ENCODE peak calls at places on chromosomes 16 and 17, in eight cellular contexts. P is AG04450; D is CD4-positive, alpha-beta memory T cell; L is neural progenitor cell; N is heart left ventricle; K is aorta; G is CD8-positive, alpha-beta T cell; X is tibial nerve. F is an unnamed sample.

GRCh38 chr16:88936913-88937666 is 39.9 kb downstream of the CBFA2T3 start:
- DNase-seq in K (no peak), D (no peak), P (no peak), G (no peak), N (no peak), X (no peak), L (no peak), F (no peak)

GRCh38 chr16:11691235-11691634 is 23.0 kb downstream of the SNN start:
- DNase-seq in K (no peak), L (no peak), N (no peak), D (no peak), P (no peak), X (no peak), G (no peak), F (no peak)

GRCh38 chr16:70635356-70636016 is 10.9 kb upstream of the IL34 start:
- DNase-seq in K (peak; percentile 65), D (no peak), L (peak; percentile 93), P (peak; percentile 51), G (no peak), N (peak; percentile 42), X (peak; percentile 58), F (peak; percentile 35)

GRCh38 chr17:77729587-77729986 is 228.9 kb upstream of the TNRC6C start:
- DNase-seq in N (no peak), X (no peak), D (no peak), L (no peak), G (no peak), P (no peak), K (no peak), F (no peak)

GRCh38 chr17:74442670-74443515 is 11.0 kb downstream of the GPRC5C start:
- DNase-seq in D (no peak), N (peak; percentile 95), P (no peak), K (peak; percentile 90), L (peak; percentile 46), X (peak; percentile 87), G (no peak), F (peak; percentile 72)

GRCh38 chr17:31743767-31744166 is 115.3 kb downstream of the COPRS start:
- DNase-seq in D (no peak), L (peak; percentile 34), X (no peak), K (no peak), P (no peak), N (no peak), G (no peak), F (peak; percentile 65)

GRCh38 chr17:72424505-72425117 is 303.8 kb downstream of the SOX9 start:
- DNase-seq in N (no peak), X (no peak), K (no peak), L (no peak), P (no peak), G (no peak), D (no peak), F (no peak)

GRCh38 chr17:68591583-68591982 is 9.6 kb downstream of the FAM20A start:
- DNase-seq in P (no peak), X (no peak), K (no peak), G (no peak), L (peak; percentile 38), N (peak; percentile 41), D (no peak), F (no peak)

GRCh38 chr16:85366031-85366763 is 246.9 kb upstream of the GSE1 start:
- DNase-seq in P (no peak), N (no peak), L (peak; percentile 70), G (no peak), X (no peak), D (no peak), K (no peak), F (no peak)

GRCh38 chr16:62035115-62036092 is 834 bp downstream of the CDH8 start:
- DNase-seq in K (no peak), D (no peak), N (no peak), P (no peak), L (peak; percentile 89), G (no peak), X (no peak), F (no peak)

GRCh38 chr16:3946604-3947180 is 66.2 kb upstream of the CREBBP start:
- DNase-seq in G (no peak), K (no peak), D (no peak), P (no peak), N (no peak), L (no peak), X (no peak), F (no peak)

GRCh38 chr17:71441098-71441497 is 679.7 kb upstream of the SOX9 start:
- DNase-seq in L (no peak), K (no peak), P (peak; percentile 57), X (no peak), N (no peak), G (no peak), D (no peak), F (peak; percentile 79)

GRCh38 chr17:16215002-16215272 is 397 bp downstream of the NCOR1 start:
- DNase-seq in D (no peak), N (peak; percentile 57), L (peak; percentile 75), P (no peak), G (no peak), K (no peak), X (no peak), F (peak; percentile 41)

GRCh38 chr17:59466943-59467801 is 98.2 kb upstream of the DHX40 start:
- DNase-seq in D (no peak), G (no peak), N (no peak), P (no peak), K (no peak), L (peak; percentile 19), X (no peak), F (no peak)

GRCh38 chr17:17073006-17073626 is 30.9 kb downstream of the MPRIP start:
- DNase-seq in K (peak; percentile 33), D (no peak), L (no peak), N (peak; percentile 30), G (no peak), P (no peak), X (no peak), F (no peak)

GRCh38 chr16:53781023-53781605 is 77.2 kb downstream of the FTO start:
- DNase-seq in N (no peak), D (no peak), G (no peak), K (no peak), P (no peak), L (no peak), X (no peak), F (peak; percentile 39)

GRCh38 chr17:40317880-40318834 is 9.2 kb downstream of the RARA start:
- DNase-seq in K (peak; percentile 97), N (peak; percentile 98), G (peak; percentile 88), D (peak; percentile 91), L (peak; percentile 98), P (peak; percentile 90), X (peak; percentile 98), F (peak; percentile 97)

GRCh38 chr16:28166394-28167208 is 45.2 kb downstream of the XPO6 start:
- DNase-seq in G (no peak), X (no peak), D (no peak), L (no peak), P (no peak), N (no peak), K (no peak), F (no peak)

GRCh38 chr17:80720624-80721577 is 176.3 kb downstream of the RPTOR start:
- DNase-seq in N (no peak), D (peak; percentile 53), K (no peak), P (no peak), G (peak; percentile 48), X (no peak), L (no peak), F (no peak)

GRCh38 chr17:20992987-20993862 is 49.6 kb downstream of the USP22 start:
- DNase-seq in X (peak; percentile 43), D (peak; percentile 59), N (no peak), G (peak; percentile 32), K (peak; percentile 72), L (peak; percentile 85), P (peak; percentile 48), F (peak; percentile 43)
- H3K4me3 ChIP-seq in X (peak overlapping the region; percentile 30), D (no peak overlapping the region), N (peak overlapping the region; percentile 39), G (no peak overlapping the region), K (no peak overlapping the region), L (no peak overlapping the region), P (no peak overlapping the region), F (no peak overlapping the region)

GRCh38 chr17:37551788-37552187 is 57.4 kb downstream of the SYNRG start:
- DNase-seq in L (no peak), K (no peak), N (no peak), X (no peak), P (no peak), D (no peak), G (no peak), F (no peak)
- H3K9me3 ChIP-seq in L (no peaks in the 10 kb centered on the region), K (no peaks in the 10 kb centered on the region), N (no peaks in the 10 kb centered on the region), X (no peaks in the 10 kb centered on the region), P (no peaks in the 10 kb centered on the region), D (no peaks in the 10 kb centered on the region), G (no peaks in the 10 kb centered on the region), F (no peaks in the 10 kb centered on the region)

DNA sequence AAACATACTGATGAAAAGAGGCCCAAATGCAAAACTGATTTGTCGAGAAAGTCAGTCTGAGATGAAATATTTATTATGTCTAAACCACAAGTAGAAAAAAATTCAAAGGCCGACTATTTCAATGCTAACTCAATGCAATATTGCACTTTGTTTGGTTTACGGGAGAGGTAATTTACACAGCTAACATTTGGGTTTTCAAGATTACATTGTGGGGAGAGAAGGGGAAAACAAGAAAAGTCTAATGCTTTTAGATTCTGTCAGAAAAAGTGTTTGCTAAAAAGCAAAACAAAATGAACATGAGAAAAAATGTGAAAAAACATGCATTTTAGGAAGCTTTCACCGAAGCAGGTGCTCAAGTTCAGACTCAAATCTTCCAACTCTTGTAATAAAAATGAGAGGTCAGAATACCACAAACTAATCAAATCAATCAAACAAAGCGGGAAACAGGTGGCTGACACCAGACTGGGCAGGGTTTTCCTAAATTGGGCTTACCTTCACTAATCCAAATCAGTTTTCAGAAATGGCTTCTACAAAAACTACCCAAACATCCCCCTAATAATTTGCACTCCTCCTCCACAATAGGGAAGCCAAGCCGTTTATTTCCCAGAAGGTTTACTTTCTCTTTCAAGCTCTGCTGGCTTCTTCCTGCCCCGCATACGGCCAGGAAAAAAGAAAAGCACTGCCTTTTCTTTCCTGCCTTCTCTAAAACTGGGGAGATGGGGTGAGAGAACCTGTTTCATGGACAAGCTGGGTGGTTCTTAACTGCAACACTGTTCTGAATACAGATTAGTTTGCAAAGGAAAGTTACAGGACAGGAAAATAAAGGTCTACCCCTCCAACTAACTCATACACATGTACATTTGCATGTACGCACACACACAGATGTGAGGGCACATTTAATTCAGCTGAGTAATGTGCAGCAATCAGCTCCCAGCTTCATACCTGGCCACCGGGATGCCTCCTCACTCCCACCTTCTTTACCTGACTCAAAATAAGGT is 9.3 kb downstream of the STAT3 start:
- DNase-seq in P (no peak), X (no peak), L (no peak), N (no peak), G (no peak), D (no peak), K (no peak), F (no peak)
- H3K4me3 ChIP-seq in P (peak overlapping the region; percentile 43), X (peak overlapping the region; percentile 40), L (no peak overlapping the region), N (peak overlapping the region; percentile 46), G (peak overlapping the region; percentile 30), D (peak overlapping the region; percentile 20), K (peak overlapping the region; percentile 15), F (peak overlapping the region; percentile 45)

DNA sequence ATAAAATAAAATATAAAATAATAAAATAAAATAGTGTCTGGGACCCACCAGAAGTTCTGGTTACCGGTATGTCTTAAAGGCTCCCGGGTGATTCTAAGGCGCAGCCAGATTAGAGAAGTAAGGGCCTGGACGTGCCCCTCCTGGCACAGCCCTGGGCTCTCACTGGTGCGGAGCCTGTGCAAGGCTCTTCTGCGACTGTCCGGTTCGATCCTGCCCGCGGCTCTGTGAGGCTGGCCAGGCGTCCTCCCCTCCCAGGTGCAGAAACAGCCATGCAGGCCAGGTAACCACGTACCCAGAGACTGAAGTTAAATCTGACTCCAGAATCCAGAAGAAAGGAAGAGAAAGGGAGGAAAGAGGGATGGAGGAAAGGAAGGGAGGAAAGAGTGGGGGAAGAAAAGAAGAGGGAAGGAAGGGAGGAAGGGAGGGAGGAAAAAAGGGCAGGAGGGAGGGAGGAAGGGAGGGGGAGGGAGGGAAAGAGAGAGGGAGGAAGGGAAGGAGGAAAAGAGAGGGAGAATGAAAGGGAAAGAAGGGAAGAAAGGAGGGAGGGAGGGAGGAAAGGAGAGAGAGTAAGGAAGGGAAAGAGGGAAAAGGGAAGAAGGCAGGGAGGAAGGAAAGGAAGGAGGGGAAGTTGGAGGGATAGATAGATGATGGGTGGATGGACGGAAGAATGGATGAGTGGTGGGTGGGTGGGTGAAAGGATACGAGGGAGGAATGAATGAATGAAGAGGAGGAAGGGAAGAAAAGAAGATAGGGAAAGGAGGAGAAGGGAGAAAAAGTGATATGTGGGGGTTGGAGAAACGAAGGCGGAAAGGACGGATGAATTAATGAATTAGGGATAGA is 42.3 kb downstream of the C16orf82 start:
- DNase-seq in G (no peak), X (no peak), L (no peak), P (no peak), K (no peak), N (no peak), D (no peak), F (no peak)
- H3K9me3 ChIP-seq in G (no peaks in the 10 kb centered on the region), X (no peaks in the 10 kb centered on the region), L (no peaks in the 10 kb centered on the region), P (no peaks in the 10 kb centered on the region), K (no peaks in the 10 kb centered on the region), N (no peaks in the 10 kb centered on the region), D (no peaks in the 10 kb centered on the region), F (no peaks in the 10 kb centered on the region)